ENCODE peak calls at places on chromosomes 2 and 18, in seven cellular contexts. Y is aorta; Z is CD4-positive, alpha-beta T cell; M is H9; O is NT2/D1; R is fibroblast of lung; I is substantia nigra. W is an unnamed sample.

GRCh38 chr2:56183643-56184499 is at the start of gene CCDC85A:
- DNase-seq in Y (peak), Z (peak), M (peak), O (peak), R (peak), I (peak), W (peak)

GRCh38 chr2:46340740-46341420 is 43.7 kb downstream of the EPAS1 start:
- DNase-seq in Y (no peak), Z (no peak), M (no peak), O (no peak), R (peak), I (no peak), W (no peak)

GRCh38 chr2:199861116-199861774 is 10.3 kb upstream of the FTCDNL1 start:
- DNase-seq in Y (no peak), Z (no peak), M (no peak), O (no peak), R (peak), I (no peak), W (no peak)

GRCh38 chr2:182261860-182262387 is 164.9 kb downstream of the PDE1A start:
- DNase-seq in Y (no peak), Z (no peak), M (no peak), O (no peak), R (no peak), I (no peak), W (no peak)

GRCh38 chr2:160077912-160078585 is 15.6 kb upstream of the PLA2R1 start:
- DNase-seq in Y (no peak), Z (no peak), M (no peak), O (no peak), R (no peak), I (no peak), W (no peak)

GRCh38 chr2:134785659-134786058 is 52.8 kb upstream of the ACMSD start:
- DNase-seq in Y (no peak), Z (no peak), M (no peak), O (no peak), R (no peak), I (no peak), W (no peak)

GRCh38 chr2:42463570-42463969 is 30.2 kb downstream of the KCNG3 start:
- DNase-seq in Y (no peak), Z (no peak), M (no peak), O (no peak), R (no peak), I (no peak), W (no peak)

GRCh38 chr2:26757873-26758789 is 6.0 kb upstream of the SLC35F6 start:
- DNase-seq in Y (no peak), Z (no peak), M (peak), O (peak), R (peak), I (no peak), W (no peak)

GRCh38 chr2:139990646-139991335 is 1210.6 kb upstream of the NXPH2 start:
- DNase-seq in Y (no peak), Z (no peak), M (no peak), O (no peak), R (no peak), I (no peak), W (no peak)

GRCh38 chr2:121888189-121888557 is 132.7 kb downstream of the TSN start:
- DNase-seq in Y (no peak), Z (no peak), M (peak), O (peak), R (no peak), I (no peak), W (no peak)

GRCh38 chr2:224736227-224736626 is 20.1 kb upstream of the CCDC195 start:
- DNase-seq in Y (no peak), Z (no peak), M (no peak), O (no peak), R (no peak), I (no peak), W (no peak)

GRCh38 chr18:48629730-48630324 is 91.0 kb downstream of the CTIF start:
- DNase-seq in Y (no peak), Z (no peak), M (no peak), O (no peak), R (peak), I (no peak), W (no peak)

GRCh38 chr18:62198259-62198658 is 11.2 kb downstream of the RELCH start:
- DNase-seq in Y (no peak), Z (no peak), M (no peak), O (no peak), R (no peak), I (no peak), W (no peak)

GRCh38 chr2:74197983-74198460 is 393 bp upstream of the MTHFD2 start:
- DNase-seq in Y (no peak), Z (no peak), M (no peak), O (no peak), R (no peak), I (no peak), W (no peak)

GRCh38 chr2:154443919-154444318 is 254.6 kb upstream of the KCNJ3 start:
- DNase-seq in Y (no peak), Z (no peak), M (no peak), O (no peak), R (no peak), I (no peak), W (no peak)

GRCh38 chr18:79488311-79489047 is 92.7 kb downstream of the NFATC1 start:
- DNase-seq in Y (peak), Z (no peak), M (no peak), O (no peak), R (no peak), I (no peak), W (no peak)

GRCh38 chr2:216694826-216695217 is 527 bp downstream of the IGFBP5 start:
- DNase-seq in Y (peak), Z (no peak), M (no peak), O (no peak), R (no peak), I (no peak), W (no peak)

GRCh38 chr2:43490387-43490786 is 105.5 kb downstream of the THADA start:
- DNase-seq in Y (no peak), Z (no peak), M (no peak), O (no peak), R (no peak), I (no peak), W (no peak)

GRCh38 chr2:241901500-241902351 is 32.2 kb downstream of the RTP5 start:
- DNase-seq in Y (peak), Z (no peak), M (peak), O (no peak), R (peak), I (no peak), W (no peak)

GRCh38 chr2:50556934-50557575 is 474.9 kb downstream of the NRXN1 start:
- DNase-seq in Y (no peak), Z (no peak), M (no peak), O (no peak), R (peak), I (no peak), W (no peak)

GRCh38 chr18:48767090-48767670 is 183.6 kb downstream of the SMAD7 start:
- DNase-seq in Y (no peak), Z (no peak), M (no peak), O (no peak), R (peak), I (no peak), W (no peak)

GRCh38 chr2:11715987-11716652 is 30.3 kb upstream of the LPIN1 start:
- DNase-seq in Y (no peak), Z (no peak), M (no peak), O (no peak), R (no peak), I (no peak), W (no peak)

GRCh38 chr18:23702606-23703005 is 13.4 kb downstream of the LAMA3 start:
- DNase-seq in Y (no peak), Z (no peak), M (no peak), O (no peak), R (no peak), I (no peak), W (no peak)

GRCh38 chr2:10375570-10376266 is 72.4 kb downstream of the ODC1 start:
- DNase-seq in Y (no peak), Z (no peak), M (no peak), O (no peak), R (no peak), I (no peak), W (no peak)

GRCh38 chr18:61414116-61414515 is 80.9 kb downstream of the CDH20 start:
- DNase-seq in Y (no peak), Z (no peak), M (no peak), O (no peak), R (no peak), I (no peak), W (no peak)

W was measured in caudate nucleus.